ENCODE peak calls at places on chromosomes 6 and 20, in four cellular contexts. F, M, A and S are unnamed samples.

GRCh38 chr6:111805511-111806181 is 67.6 kb downstream of the FYN start:
- DNase-seq in F (no peak), A (no peak), M (no peak), S (no peak)

GRCh38 chr20:61558726-61559125 is 306.7 kb downstream of the CDH4 start:
- DNase-seq in A (no peak), M (no peak), F (no peak), S (no peak)

GRCh38 chr6:159830481-159831372 is 30.7 kb downstream of the PNLDC1 start:
- DNase-seq in F (no peak), M (peak; percentile 50), A (no peak), S (no peak)

GRCh38 chr20:51345601-51346101 is 196.9 kb downstream of the NFATC2 start:
- DNase-seq in M (no peak), F (no peak), A (no peak), S (no peak)

GRCh38 chr20:25750765-25751696 is 54.4 kb upstream of the ZNF337 start:
- DNase-seq in F (peak; percentile 45), A (peak; percentile 70), M (peak; percentile 59), S (peak; percentile 82)

GRCh38 chr6:118514689-118515088 is 33.4 kb upstream of the PLN start:
- DNase-seq in M (no peak), A (no peak), F (no peak), S (no peak)

GRCh38 chr6:74946961-74947360 is 258.9 kb downstream of the COL12A1 start:
- DNase-seq in M (no peak), F (no peak), A (peak; percentile 4), S (no peak)

GRCh38 chr20:37276494-37277252 is 12.8 kb upstream of the MANBAL start:
- DNase-seq in A (peak; percentile 49), F (peak; percentile 41), M (no peak), S (no peak)

GRCh38 chr6:40937491-40937890 is 101.5 kb downstream of the UNC5CL start:
- DNase-seq in F (no peak), M (no peak), A (no peak), S (no peak)

GRCh38 chr6:119349341-119350201 is at the start of gene MAN1A1:
- DNase-seq in A (peak; percentile 87), F (peak; percentile 96), M (peak; percentile 86), S (peak; percentile 98)

GRCh38 chr6:35487653-35488516 is 9.0 kb downstream of the TEAD3 start:
- DNase-seq in M (no peak), A (no peak), F (no peak), S (no peak)

GRCh38 chr20:23995905-23996666 is 7.5 kb upstream of the GGTLC1 start:
- DNase-seq in M (no peak), F (peak; percentile 59), A (peak; percentile 50), S (peak; percentile 23)

GRCh38 chr6:143752459-143752858 is 74.7 kb downstream of the PHACTR2 start:
- DNase-seq in A (no peak), M (no peak), F (no peak), S (no peak)
- TF ChIP-seq ELF4 in A (no peak), M (no peak), F (no peak), S (no peak)

GRCh38 chr20:64065973-64066341 is 3.0 kb downstream of the TCEA2 start:
- DNase-seq in M (peak; percentile 47), F (peak; percentile 75), A (no peak), S (no peak)
- TF ChIP-seq ELF4 in M (no peak), F (no peak), A (no peak), S (no peak)

DNA sequence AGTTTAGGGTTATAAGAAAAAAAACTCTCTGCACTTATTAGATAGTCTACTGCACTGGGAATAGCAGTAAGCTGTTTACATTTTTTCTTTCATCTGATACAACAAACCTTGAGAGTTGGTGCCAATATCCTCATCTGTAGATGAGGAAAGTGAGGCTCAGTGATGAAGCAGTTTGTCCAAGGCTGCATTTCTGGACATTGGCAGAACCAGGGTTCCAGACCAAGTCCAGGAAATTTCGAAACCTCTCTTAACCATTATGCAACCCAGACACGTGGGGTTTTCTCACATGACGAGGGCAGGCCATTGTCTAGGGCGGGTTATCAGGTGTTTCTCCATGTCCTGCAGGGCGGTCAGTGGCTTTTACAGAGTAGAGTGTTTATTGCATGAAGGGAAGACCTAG is 23.0 kb downstream of the E2F3 start:
- DNase-seq in A (peak; percentile 49), M (no peak), F (peak; percentile 85), S (no peak)
- TF ChIP-seq ELF4 in A (no peak), M (no peak), F (peak; percentile 23), S (no peak)

DNA sequence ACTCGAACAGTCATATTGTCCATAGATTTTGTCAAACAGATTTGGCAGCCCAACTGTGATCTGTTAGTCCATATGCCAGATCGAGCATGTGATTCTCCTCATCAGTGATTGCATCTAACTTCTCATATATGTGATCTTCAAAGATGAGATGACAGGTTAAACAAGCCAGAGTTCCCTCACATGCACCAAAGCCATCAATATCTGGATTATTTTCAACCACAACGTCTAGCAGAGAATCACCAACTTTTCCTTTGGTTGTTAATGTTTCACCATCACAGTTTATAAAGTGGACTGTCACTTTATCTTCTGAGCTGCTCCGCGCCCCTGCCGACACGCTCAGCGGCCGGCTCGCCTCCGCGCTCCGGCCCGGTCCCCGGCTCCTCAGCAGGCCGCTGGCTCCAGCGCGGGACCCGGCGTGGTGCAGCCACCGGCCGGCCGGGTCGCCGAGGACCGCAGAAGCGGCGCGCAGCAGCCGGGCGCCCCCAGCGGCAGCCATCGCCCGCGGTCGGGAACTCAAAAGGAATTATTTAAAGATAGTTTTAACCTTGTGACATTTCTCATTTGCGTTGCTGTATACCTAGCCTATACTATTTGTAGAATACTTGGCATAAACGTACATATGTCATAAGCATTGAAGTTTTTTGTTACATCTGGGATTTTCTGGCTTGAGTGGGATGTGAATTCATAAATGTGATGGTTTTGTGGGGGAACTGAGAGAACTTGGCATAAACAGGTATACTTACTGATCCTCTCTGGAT is 40.1 kb upstream of the DYNLRB1 start:
- DNase-seq in F (no peak), M (peak; percentile 19), A (peak; percentile 47), S (peak; percentile 8)
- TF ChIP-seq ELF4 in F (no peak), M (no peak), A (no peak), S (no peak)

GRCh38 chr6:170178266-170178560 is 112.7 kb downstream of the DLL1 start:
- DNase-seq in M (no peak), F (no peak), A (no peak), S (no peak)

GRCh38 chr6:170177383-170178265 is 113.3 kb downstream of the DLL1 start:
- DNase-seq in F (no peak), M (no peak), A (no peak), S (peak; percentile 54)

GRCh38 chr6:170174771-170175643 is 115.9 kb downstream of the DLL1 start:
- DNase-seq in F (no peak), A (no peak), M (no peak), S (no peak)

GRCh38 chr6:170175644-170176620 is 114.9 kb downstream of the DLL1 start:
- DNase-seq in A (no peak), F (no peak), M (no peak), S (no peak)

GRCh38 chr6:170176621-170177382 is 114.1 kb downstream of the DLL1 start:
- DNase-seq in F (no peak), A (no peak), M (no peak), S (peak; percentile 57)
- TF ChIP-seq ELF4 in F (no peak), A (no peak), M (no peak), S (no peak)

GRCh38 chr6:67350729-67351128 is 1284.4 kb upstream of the ADGRB3 start:
- DNase-seq in F (no peak), A (no peak), M (no peak), S (no peak)

DNA sequence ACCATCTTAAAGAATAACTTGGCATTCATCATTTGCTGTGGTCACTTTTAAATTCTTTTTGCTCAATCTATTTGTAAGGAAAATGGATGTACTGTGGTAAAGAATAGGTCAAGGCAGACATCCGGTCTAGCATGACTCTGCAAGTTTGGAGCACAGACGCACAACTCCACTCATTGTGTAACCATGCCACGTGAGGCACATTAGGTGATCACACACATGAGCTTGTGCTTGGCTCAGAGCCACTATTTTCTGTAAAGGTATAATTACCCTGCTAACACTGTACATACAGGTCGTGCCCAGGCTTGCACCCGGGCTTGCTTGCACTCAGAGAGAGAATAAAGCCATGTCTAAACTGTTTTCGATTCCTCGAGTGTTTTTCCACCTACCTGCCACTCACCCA is 1289.1 kb upstream of the ADGRB3 start:
- DNase-seq in M (no peak), F (no peak), A (peak; percentile 27), S (no peak)
- TF ChIP-seq ELF4 in M (no peak), F (no peak), A (no peak), S (no peak)

DNA sequence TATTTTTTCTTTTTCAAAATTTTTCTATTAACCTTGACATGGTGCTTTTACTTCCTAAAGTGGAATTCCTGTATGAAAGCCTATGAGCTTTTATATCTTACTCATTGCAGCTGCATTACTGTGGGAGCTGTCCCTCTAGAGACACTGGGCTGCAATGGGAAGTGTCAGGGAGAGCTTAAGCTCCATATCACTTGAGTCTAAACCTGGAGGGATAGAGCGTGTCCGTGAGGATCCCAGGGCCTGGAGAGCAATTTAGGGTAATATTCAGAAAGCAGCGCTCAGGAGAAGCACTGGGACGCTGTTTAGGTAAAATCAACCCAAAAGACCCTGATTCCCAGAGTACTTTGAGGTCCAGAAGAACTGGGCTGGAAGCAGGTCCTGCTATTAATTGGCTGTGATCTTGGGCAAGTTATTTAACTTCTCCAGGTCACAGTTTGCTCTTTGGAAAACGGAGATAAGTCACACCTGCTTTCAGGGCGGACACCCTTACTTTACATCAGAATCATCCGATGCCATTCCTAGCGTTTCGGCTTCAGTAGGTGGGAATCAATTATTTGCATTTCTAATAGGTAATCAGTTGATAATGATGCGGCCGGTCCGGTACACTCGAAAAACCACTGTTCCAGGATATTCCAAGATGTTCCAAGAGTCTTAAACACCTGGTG is 628 bp upstream of the ERGIC3 start:
- DNase-seq in M (no peak), A (no peak), F (peak; percentile 17), S (no peak)
- TF ChIP-seq ELF4 in M (no peak), A (no peak), F (no peak), S (no peak)

GRCh38 chr6:131923356-131923755 is 27.8 kb downstream of the CCN2 start:
- DNase-seq in M (peak; percentile 75), F (peak; percentile 78), A (peak; percentile 80), S (peak; percentile 63)
- TF ChIP-seq ELF4 in M (no peak), F (no peak), A (no peak), S (no peak)